ENCODE peak calls at places on chromosomes 6 and 20, in ten cellular contexts. D, E, O, J, C, Q, A, X, B and H are unnamed samples.

GRCh38 chr20:667351-668034 is 8.1 kb downstream of the SCRT2 start:
- DNase-seq in O (peak), X (peak), Q (peak), J (peak), D (no peak), A (peak), B (peak), C (peak), E (peak), H (no peak)

GRCh38 chr6:18115356-18115755 is 7.1 kb downstream of the NHLRC1 start:
- DNase-seq in C (peak), Q (no peak), J (no peak), D (no peak), O (peak), A (peak), X (no peak), B (no peak), E (no peak), H (no peak)

GRCh38 chr20:37596890-37597539 is 69.3 kb upstream of the BLCAP start:
- DNase-seq in X (no peak), E (no peak), C (no peak), D (no peak), Q (no peak), B (no peak), A (no peak), O (no peak), J (no peak), H (peak)

GRCh38 chr6:156957931-156958547 is 180.9 kb downstream of the ARID1B start:
- DNase-seq in C (no peak), B (no peak), J (no peak), O (no peak), D (no peak), A (no peak), X (no peak), Q (no peak), E (no peak), H (no peak)

GRCh38 chr6:56842602-56843475 is 112.1 kb upstream of the BEND6 start:
- DNase-seq in J (no peak), Q (peak), A (peak), D (peak), X (peak), C (peak), E (no peak), B (peak), O (no peak), H (peak)

GRCh38 chr20:61115627-61116026 is 136.4 kb upstream of the CDH4 start:
- DNase-seq in B (no peak), X (no peak), Q (no peak), C (no peak), A (no peak), D (no peak), J (no peak), E (no peak), O (no peak), H (no peak)

GRCh38 chr6:148657053-148657452 is 89.8 kb upstream of the UST start:
- DNase-seq in D (no peak), X (no peak), Q (no peak), E (no peak), O (no peak), B (peak), C (no peak), A (no peak), J (no peak), H (no peak)

GRCh38 chr6:39003072-39003471 is 45.5 kb upstream of the GLP1R start:
- DNase-seq in A (no peak), X (peak), C (peak), O (no peak), J (no peak), E (peak), B (peak), D (no peak), Q (peak), H (no peak)

GRCh38 chr20:62985089-62985778 is 21.5 kb downstream of the BHLHE23 start:
- DNase-seq in A (no peak), X (no peak), O (no peak), E (no peak), B (no peak), C (no peak), J (no peak), D (no peak), Q (peak), H (peak)

GRCh38 chr6:138722425-138723371 is 50.9 kb upstream of the CCDC28A start:
- DNase-seq in C (no peak), B (peak), A (peak), D (no peak), X (no peak), O (no peak), J (no peak), E (no peak), Q (no peak), H (no peak)

GRCh38 chr20:1813101-1813529 is 82.1 kb upstream of the SIRPA start:
- DNase-seq in J (no peak), X (peak), Q (no peak), O (no peak), E (no peak), C (no peak), D (peak), A (peak), B (no peak), H (no peak)

GRCh38 chr6:12348530-12349511 is 58.7 kb downstream of the EDN1 start:
- DNase-seq in B (peak), X (peak), D (no peak), C (no peak), E (no peak), J (no peak), A (peak), Q (no peak), O (no peak), H (no peak)

GRCh38 chr20:17612287-17612974 is 42.6 kb downstream of the DSTN start:
- DNase-seq in C (peak), Q (no peak), J (peak), X (no peak), A (no peak), E (no peak), D (peak), O (no peak), B (no peak), H (no peak)

GRCh38 chr6:125471703-125472102 is 169.9 kb upstream of the HDDC2 start:
- DNase-seq in C (no peak), O (no peak), A (no peak), Q (no peak), J (no peak), E (peak), X (no peak), B (peak), D (no peak), H (no peak)

GRCh38 chr20:1722513-1723050 is 65.0 kb upstream of the SIRPG start:
- DNase-seq in J (no peak), B (no peak), D (no peak), Q (no peak), O (no peak), E (no peak), A (no peak), X (no peak), C (no peak), H (no peak)

GRCh38 chr6:168880271-168880670 is 373.4 kb downstream of the THBS2 start:
- DNase-seq in E (no peak), B (no peak), D (no peak), A (no peak), O (no peak), C (no peak), J (no peak), Q (no peak), X (no peak), H (no peak)

GRCh38 chr6:132931937-132932336 is 117.6 kb downstream of the RPS12 start:
- DNase-seq in O (no peak), D (no peak), A (peak), C (no peak), X (peak), J (no peak), Q (no peak), B (no peak), E (no peak), H (no peak)

GRCh38 chr20:45095753-45096371 is 5.1 kb downstream of the KCNS1 start:
- DNase-seq in J (peak), O (peak), D (no peak), Q (peak), E (peak), X (peak), A (peak), C (peak), B (peak), H (peak)